ENCODE peak calls at places on chromosomes 2 and 18, in four cellular contexts. One of them, this sample, is unnamed.

GRCh38 chr18:12686100-12686499 is 16.4 kb downstream of the CEP76 start:
- DNase-seq in mesendoderm: peak; percentile 29
- DNase-seq in H9: no peak
- DNase-seq in H1: no peak
- DNase-seq in this sample: peak; percentile 30

GRCh38 chr2:164302786-164303185 is 318.5 kb downstream of the GRB14 start:
- DNase-seq in H9: no peak
- DNase-seq in H1: no peak
- DNase-seq in mesendoderm: peak; percentile 12
- DNase-seq in this sample: no peak

GRCh38 chr2:22359020-22359672 is 1025.8 kb upstream of the KLHL29 start:
- DNase-seq in H1: no peak
- DNase-seq in mesendoderm: peak; percentile 90
- DNase-seq in H9: no peak
- DNase-seq in this sample: no peak

GRCh38 chr18:58098706-58099105 is 54.7 kb downstream of the NEDD4L start:
- DNase-seq in H1: no peak
- DNase-seq in H9: no peak
- DNase-seq in mesendoderm: no peak
- DNase-seq in this sample: no peak

GRCh38 chr2:119283873-119284331 is 60.3 kb downstream of the STEAP3 start:
- DNase-seq in H9: no peak
- DNase-seq in H1: no peak
- DNase-seq in mesendoderm: no peak
- DNase-seq in this sample: peak; percentile 80

GRCh38 chr2:88903744-88904353 is 212.4 kb downstream of the RPIA start:
- DNase-seq in H9: no peak
- DNase-seq in mesendoderm: peak; percentile 61
- DNase-seq in H1: no peak
- DNase-seq in this sample: peak; percentile 13

GRCh38 chr2:30177861-30178465 is 31.2 kb downstream of the YPEL5 start:
- DNase-seq in H1: no peak
- DNase-seq in H9: no peak
- DNase-seq in mesendoderm: no peak
- DNase-seq in this sample: no peak

GRCh38 chr18:3420919-3421279 is 29.1 kb upstream of the TGIF1 start:
- DNase-seq in mesendoderm: no peak
- DNase-seq in H9: no peak
- DNase-seq in H1: no peak
- DNase-seq in this sample: no peak

GRCh38 chr2:152174574-152174973 is 989 bp downstream of the STAM2 start:
- DNase-seq in mesendoderm: no peak
- DNase-seq in H1: no peak
- DNase-seq in H9: no peak
- DNase-seq in this sample: no peak

GRCh38 chr2:24886114-24886501 is 33.9 kb downstream of the ADCY3 start:
- DNase-seq in mesendoderm: no peak
- DNase-seq in H9: no peak
- DNase-seq in H1: no peak
- DNase-seq in this sample: no peak

GRCh38 chr2:184685999-184686841 is 87.9 kb downstream of the ZNF804A start:
- DNase-seq in mesendoderm: no peak
- DNase-seq in H1: no peak
- DNase-seq in H9: peak; percentile 15
- DNase-seq in this sample: no peak

GRCh38 chr2:9809448-9810088 is 33.7 kb upstream of the TAF1B start:
- DNase-seq in H1: no peak
- DNase-seq in H9: no peak
- DNase-seq in mesendoderm: no peak
- DNase-seq in this sample: no peak

GRCh38 chr2:106054336-106054735 is 139.8 kb downstream of the UXS1 start:
- DNase-seq in H9: no peak
- DNase-seq in H1: no peak
- DNase-seq in mesendoderm: no peak
- DNase-seq in this sample: no peak

GRCh38 chr2:238694136-238694755 is 153.6 kb upstream of the TWIST2 start:
- DNase-seq in mesendoderm: no peak
- DNase-seq in H9: no peak
- DNase-seq in H1: no peak
- DNase-seq in this sample: no peak

GRCh38 chr2:208034503-208035140 is 9.3 kb upstream of the PLEKHM3 start:
- DNase-seq in mesendoderm: no peak
- DNase-seq in H1: no peak
- DNase-seq in H9: no peak
- DNase-seq in this sample: no peak

GRCh38 chr2:240739797-240740196 is 48.1 kb downstream of the AQP12A start:
- DNase-seq in mesendoderm: no peak
- DNase-seq in H1: no peak
- DNase-seq in H9: no peak
- DNase-seq in this sample: no peak

GRCh38 chr2:219124379-219125110 is 36.1 kb downstream of the NHEJ1 start:
- DNase-seq in mesendoderm: peak; percentile 9
- DNase-seq in H1: no peak
- DNase-seq in H9: no peak
- DNase-seq in this sample: peak; percentile 64
- H3K4me1 ChIP-seq in mesendoderm: no peaks in the 10 kb centered on the region
- H3K4me1 ChIP-seq in H1: no peaks in the 10 kb centered on the region
- H3K4me1 ChIP-seq in H9: peaks cover 4% of the 10 kb centered on the region
- H3K4me1 ChIP-seq in this sample: peaks cover 12% of the 10 kb centered on the region

GRCh38 chr2:171441470-171441869 is 7.4 kb downstream of the DCAF17 start:
- DNase-seq in mesendoderm: no peak
- DNase-seq in H1: no peak
- DNase-seq in H9: no peak
- DNase-seq in this sample: no peak
- H3K56ac ChIP-seq in mesendoderm: no peak overlapping the region
- H3K56ac ChIP-seq in H1: no peak overlapping the region
- H3K56ac ChIP-seq in H9: no peak overlapping the region
- H3K56ac ChIP-seq in this sample: no peak overlapping the region

DNA sequence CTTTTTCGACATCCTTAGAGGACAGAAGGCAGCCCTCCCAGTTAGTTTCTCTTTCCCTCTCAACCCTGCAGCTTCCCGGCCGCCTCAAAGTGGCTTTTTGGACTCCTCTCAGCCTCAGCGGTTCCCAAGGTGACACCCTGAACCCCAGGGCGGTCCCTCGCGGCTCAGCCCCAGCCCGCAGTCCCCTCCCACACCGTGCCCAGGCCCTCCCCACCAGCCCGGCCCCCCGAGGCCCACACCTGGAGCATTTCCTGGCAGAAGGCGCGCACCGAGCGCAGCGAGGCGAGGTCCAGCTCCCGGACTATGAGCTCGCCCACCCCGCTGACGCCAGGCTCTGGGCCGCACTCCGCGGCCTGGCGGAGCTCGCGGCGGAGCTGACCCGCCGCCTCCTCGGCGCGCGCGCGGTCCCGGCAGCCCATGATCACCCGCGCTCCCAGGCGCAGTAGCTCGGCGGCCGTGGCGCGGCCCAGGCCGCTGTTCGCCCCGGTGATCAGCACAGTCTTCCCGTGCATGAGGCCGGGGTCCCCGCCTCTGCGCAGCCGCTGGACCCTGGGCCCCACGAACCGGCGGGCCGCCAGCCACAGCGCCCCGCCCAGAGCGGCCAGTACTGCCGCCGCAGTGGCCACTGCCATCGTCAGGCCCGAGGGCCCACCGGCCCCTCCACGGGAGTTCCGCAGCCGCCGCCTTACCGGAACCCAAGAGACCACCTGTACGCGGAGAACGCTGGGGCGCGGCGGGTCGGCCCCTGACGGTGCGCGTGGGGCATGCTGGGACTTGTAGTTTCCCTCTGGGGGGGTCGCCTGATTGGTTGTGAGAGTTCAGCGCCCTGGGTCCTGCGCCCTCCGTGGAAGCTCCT is at the start of gene RDH14:
- DNase-seq in mesendoderm: peak; percentile 96
- DNase-seq in H9: peak; percentile 96
- DNase-seq in H1: peak; percentile 96
- DNase-seq in this sample: peak; percentile 88
- H3K4me1 ChIP-seq in mesendoderm: no peaks in the 10 kb centered on the region
- H3K4me1 ChIP-seq in H9: peaks cover 4% of the 10 kb centered on the region
- H3K4me1 ChIP-seq in H1: peaks cover 10% of the 10 kb centered on the region
- H3K4me1 ChIP-seq in this sample: peaks cover 4% of the 10 kb centered on the region

GRCh38 chr2:148999451-148999891 is 39.0 kb upstream of the LYPD6B start:
- DNase-seq in H9: peak; percentile 54
- DNase-seq in mesendoderm: peak; percentile 42
- DNase-seq in H1: no peak
- DNase-seq in this sample: no peak
- H3K56ac ChIP-seq in H9: no peak overlapping the region
- H3K56ac ChIP-seq in mesendoderm: peak overlapping the region; percentile 28
- H3K56ac ChIP-seq in H1: no peak overlapping the region
- H3K56ac ChIP-seq in this sample: no peak overlapping the region

GRCh38 chr2:195471163-195471562 is 185.9 kb upstream of the SLC39A10 start:
- DNase-seq in H1: no peak
- DNase-seq in H9: no peak
- DNase-seq in mesendoderm: no peak
- DNase-seq in this sample: no peak

GRCh38 chr2:195473802-195474201 is 183.2 kb upstream of the SLC39A10 start:
- DNase-seq in H1: no peak
- DNase-seq in mesendoderm: no peak
- DNase-seq in H9: no peak
- DNase-seq in this sample: no peak

GRCh38 chr2:195471807-195472206 is 185.2 kb upstream of the SLC39A10 start:
- DNase-seq in H1: no peak
- DNase-seq in mesendoderm: no peak
- DNase-seq in H9: no peak
- DNase-seq in this sample: no peak

GRCh38 chr2:195470622-195471021 is 186.4 kb upstream of the SLC39A10 start:
- DNase-seq in H9: no peak
- DNase-seq in mesendoderm: no peak
- DNase-seq in H1: no peak
- DNase-seq in this sample: no peak

DNA sequence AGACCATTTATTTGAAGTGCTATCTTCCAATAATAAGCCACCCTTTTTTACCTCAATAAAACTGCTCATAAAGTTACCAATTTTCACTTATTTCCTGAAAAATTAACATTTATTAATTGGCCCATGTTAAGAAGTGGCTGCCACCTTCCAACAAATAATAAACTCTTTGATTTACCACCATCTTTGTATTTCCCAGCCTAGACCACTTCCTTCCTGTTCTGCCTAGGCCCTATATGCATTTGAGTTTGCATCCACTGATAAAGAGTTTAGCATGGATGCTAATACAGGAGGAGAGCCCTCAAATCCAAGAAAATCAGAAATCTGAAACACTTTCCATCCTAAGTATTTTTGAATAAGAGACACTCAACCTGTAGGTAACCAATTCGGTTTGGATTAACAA is 184.2 kb upstream of the SLC39A10 start:
- DNase-seq in mesendoderm: no peak
- DNase-seq in H9: no peak
- DNase-seq in H1: no peak
- DNase-seq in this sample: no peak
- H3K4me1 ChIP-seq in mesendoderm: no peaks in the 10 kb centered on the region
- H3K4me1 ChIP-seq in H9: no peaks in the 10 kb centered on the region
- H3K4me1 ChIP-seq in H1: no peaks in the 10 kb centered on the region
- H3K4me1 ChIP-seq in this sample: no peaks in the 10 kb centered on the region

DNA sequence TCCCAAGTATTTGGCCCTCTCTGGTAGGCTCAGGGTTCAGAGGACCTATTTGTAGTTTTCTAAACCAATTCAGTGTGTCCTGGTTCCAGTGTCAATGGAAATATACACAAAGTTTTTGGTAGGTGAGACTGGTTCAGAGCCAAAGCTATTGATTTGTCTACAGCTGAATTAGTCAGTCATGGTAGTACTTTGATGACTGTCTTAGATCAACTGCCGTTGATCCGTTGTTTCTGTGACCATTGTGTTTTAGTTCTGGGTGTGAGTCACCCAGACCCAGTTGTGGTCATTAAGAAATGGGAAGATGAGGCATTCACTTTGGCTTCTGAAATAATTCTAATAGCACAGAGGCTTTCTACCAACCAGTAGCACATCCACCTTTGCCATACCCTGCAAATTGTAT is 16.0 kb upstream of the RPE start:
- DNase-seq in mesendoderm: no peak
- DNase-seq in H9: no peak
- DNase-seq in H1: no peak
- DNase-seq in this sample: no peak
- H3K56ac ChIP-seq in mesendoderm: peak overlapping the region; percentile 35
- H3K56ac ChIP-seq in H9: no peak overlapping the region
- H3K56ac ChIP-seq in H1: no peak overlapping the region
- H3K56ac ChIP-seq in this sample: no peak overlapping the region

GRCh38 chr2:179854891-179855290 is 6.5 kb downstream of the ZNF385B start:
- DNase-seq in H9: no peak
- DNase-seq in mesendoderm: no peak
- DNase-seq in H1: no peak
- DNase-seq in this sample: no peak

GRCh38 chr2:179855673-179856072 is 5.7 kb downstream of the ZNF385B start:
- DNase-seq in H1: no peak
- DNase-seq in mesendoderm: no peak
- DNase-seq in H9: no peak
- DNase-seq in this sample: no peak

GRCh38 chr2:179857236-179857635 is 4.2 kb downstream of the ZNF385B start:
- DNase-seq in mesendoderm: no peak
- DNase-seq in H9: no peak
- DNase-seq in H1: no peak
- DNase-seq in this sample: no peak

GRCh38 chr2:179853108-179853507 is 8.3 kb downstream of the ZNF385B start:
- DNase-seq in H1: no peak
- DNase-seq in mesendoderm: no peak
- DNase-seq in H9: no peak
- DNase-seq in this sample: no peak

DNA sequence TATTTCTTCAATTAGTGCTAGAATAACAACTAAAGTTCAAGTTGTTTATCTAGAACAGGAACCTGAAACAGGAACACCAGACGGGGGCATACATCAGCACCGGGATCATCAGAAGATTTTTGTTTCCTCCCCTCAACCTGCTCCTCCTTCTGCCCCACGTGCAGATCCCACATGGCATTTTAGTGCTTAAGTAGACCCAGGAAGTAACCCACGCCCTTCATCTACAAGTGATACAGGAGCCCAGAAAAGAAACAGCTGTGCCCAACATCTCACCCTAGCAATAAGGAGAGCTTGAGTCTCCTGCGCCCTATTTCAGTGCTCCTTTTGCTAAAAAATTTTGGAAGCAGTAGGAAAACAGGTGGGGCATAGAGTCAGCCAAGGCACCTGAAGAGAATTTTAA is 5.2 kb downstream of the ZNF385B start:
- DNase-seq in H9: no peak
- DNase-seq in H1: no peak
- DNase-seq in mesendoderm: no peak
- DNase-seq in this sample: no peak
- H3K4me1 ChIP-seq in H9: no peaks in the 10 kb centered on the region
- H3K4me1 ChIP-seq in H1: peaks cover 2% of the 10 kb centered on the region
- H3K4me1 ChIP-seq in mesendoderm: no peaks in the 10 kb centered on the region
- H3K4me1 ChIP-seq in this sample: peaks cover 2% of the 10 kb centered on the region

GRCh38 chr2:176212276-176212675 is 23.8 kb downstream of the HOXD1 start:
- DNase-seq in H9: no peak
- DNase-seq in mesendoderm: no peak
- DNase-seq in H1: no peak
- DNase-seq in this sample: no peak
- H3K56ac ChIP-seq in H9: no peak overlapping the region
- H3K56ac ChIP-seq in mesendoderm: no peak overlapping the region
- H3K56ac ChIP-seq in H1: no peak overlapping the region
- H3K56ac ChIP-seq in this sample: no peak overlapping the region